ENCODE peak calls at places on chromosomes 7 and 10, in ten cellular contexts. One of them, this sample, is unnamed.

GRCh38 chr7:77665161-77665560 is 31.1 kb upstream of the RSBN1L start:
- DNase-seq in effector memory CD8-positive, alpha-beta T cell: no peak
- DNase-seq in HEK293T: no peak
- DNase-seq in brain microvascular endothelial cell: no peak
- DNase-seq in aorta: no peak
- DNase-seq in body of pancreas: no peak
- DNase-seq in choroid plexus epithelial cell: peak; percentile 36
- DNase-seq in NCI-H226: no peak
- DNase-seq in lung: no peak
- DNase-seq in ACHN: no peak
- DNase-seq in this sample: no peak

GRCh38 chr10:43138757-43139241 is 554 bp downstream of the CSGALNACT2 start:
- DNase-seq in NCI-H226: peak; percentile 19
- DNase-seq in brain microvascular endothelial cell: peak; percentile 35
- DNase-seq in HEK293T: no peak
- DNase-seq in lung: no peak
- DNase-seq in ACHN: peak; percentile 46
- DNase-seq in effector memory CD8-positive, alpha-beta T cell: peak; percentile 65
- DNase-seq in aorta: peak; percentile 56
- DNase-seq in body of pancreas: no peak
- DNase-seq in choroid plexus epithelial cell: peak; percentile 46
- DNase-seq in this sample: no peak

GRCh38 chr10:101939273-101939635 is 95.7 kb upstream of the KCNIP2 start:
- DNase-seq in brain microvascular endothelial cell: peak; percentile 91
- DNase-seq in ACHN: no peak
- DNase-seq in HEK293T: no peak
- DNase-seq in NCI-H226: peak; percentile 86
- DNase-seq in lung: no peak
- DNase-seq in choroid plexus epithelial cell: peak; percentile 96
- DNase-seq in aorta: no peak
- DNase-seq in effector memory CD8-positive, alpha-beta T cell: no peak
- DNase-seq in body of pancreas: no peak
- DNase-seq in this sample: peak; percentile 87

GRCh38 chr7:48292949-48293348 is 121.7 kb downstream of the ABCA13 start:
- DNase-seq in brain microvascular endothelial cell: no peak
- DNase-seq in choroid plexus epithelial cell: no peak
- DNase-seq in HEK293T: no peak
- DNase-seq in body of pancreas: no peak
- DNase-seq in NCI-H226: no peak
- DNase-seq in lung: no peak
- DNase-seq in ACHN: no peak
- DNase-seq in aorta: no peak
- DNase-seq in effector memory CD8-positive, alpha-beta T cell: no peak
- DNase-seq in this sample: no peak

GRCh38 chr10:85641479-85641967 is 725.1 kb downstream of the GRID1 start:
- DNase-seq in ACHN: no peak
- DNase-seq in lung: no peak
- DNase-seq in aorta: no peak
- DNase-seq in HEK293T: no peak
- DNase-seq in effector memory CD8-positive, alpha-beta T cell: no peak
- DNase-seq in body of pancreas: no peak
- DNase-seq in choroid plexus epithelial cell: peak; percentile 48
- DNase-seq in brain microvascular endothelial cell: peak; percentile 33
- DNase-seq in NCI-H226: no peak
- DNase-seq in this sample: peak; percentile 3

GRCh38 chr10:88107698-88108097 is 244.3 kb downstream of the PTEN start:
- DNase-seq in effector memory CD8-positive, alpha-beta T cell: no peak
- DNase-seq in HEK293T: no peak
- DNase-seq in choroid plexus epithelial cell: no peak
- DNase-seq in brain microvascular endothelial cell: no peak
- DNase-seq in lung: no peak
- DNase-seq in ACHN: no peak
- DNase-seq in body of pancreas: no peak
- DNase-seq in aorta: no peak
- DNase-seq in NCI-H226: no peak
- DNase-seq in this sample: no peak

GRCh38 chr7:74134117-74134539 is 40.0 kb upstream of the EIF4H start:
- DNase-seq in body of pancreas: no peak
- DNase-seq in HEK293T: no peak
- DNase-seq in ACHN: no peak
- DNase-seq in NCI-H226: no peak
- DNase-seq in lung: peak; percentile 54
- DNase-seq in effector memory CD8-positive, alpha-beta T cell: no peak
- DNase-seq in aorta: no peak
- DNase-seq in choroid plexus epithelial cell: no peak
- DNase-seq in brain microvascular endothelial cell: no peak
- DNase-seq in this sample: no peak

GRCh38 chr10:101047961-101048892 is 13.6 kb upstream of the KAZALD1 start:
- DNase-seq in effector memory CD8-positive, alpha-beta T cell: no peak
- DNase-seq in aorta: no peak
- DNase-seq in NCI-H226: no peak
- DNase-seq in body of pancreas: no peak
- DNase-seq in ACHN: no peak
- DNase-seq in brain microvascular endothelial cell: no peak
- DNase-seq in HEK293T: no peak
- DNase-seq in lung: no peak
- DNase-seq in choroid plexus epithelial cell: no peak
- DNase-seq in this sample: no peak

GRCh38 chr7:105473163-105473562 is 48.9 kb downstream of the PUS7 start:
- DNase-seq in brain microvascular endothelial cell: peak; percentile 71
- DNase-seq in NCI-H226: peak; percentile 47
- DNase-seq in ACHN: no peak
- DNase-seq in lung: no peak
- DNase-seq in aorta: no peak
- DNase-seq in HEK293T: no peak
- DNase-seq in effector memory CD8-positive, alpha-beta T cell: no peak
- DNase-seq in choroid plexus epithelial cell: peak; percentile 95
- DNase-seq in body of pancreas: no peak
- DNase-seq in this sample: no peak

GRCh38 chr10:113316506-113316905 is 236.3 kb upstream of the HABP2 start:
- DNase-seq in choroid plexus epithelial cell: peak; percentile 41
- DNase-seq in ACHN: no peak
- DNase-seq in body of pancreas: no peak
- DNase-seq in lung: no peak
- DNase-seq in effector memory CD8-positive, alpha-beta T cell: no peak
- DNase-seq in NCI-H226: no peak
- DNase-seq in HEK293T: no peak
- DNase-seq in brain microvascular endothelial cell: no peak
- DNase-seq in aorta: no peak
- DNase-seq in this sample: no peak